ENCODE peak calls at places on chromosomes 13 and 19, in ten cellular contexts. One of them, this sample, is unnamed.

GRCh38 chr19:47609885-47610545 is 1.1 kb downstream of the BICRA start:
- DNase-seq in Caco-2: peak
- DNase-seq in kidney epithelial cell: no peak
- DNase-seq in endodermal cell: peak
- DNase-seq in C1 segment of cervical spinal cord: peak
- DNase-seq in activated T-cell treated with anti-CD3 and anti-CD28 coated beads, Interleukin-2, amount 50 U/mL, for 72 hours: peak
- DNase-seq in activated CD4-positive, alpha-beta T cell treated with anti-CD3 and anti-CD28 coated beads for 48 hours: peak
- DNase-seq in CD4-positive, alpha-beta T cell: peak
- DNase-seq in ovary: peak
- DNase-seq in frontal cortex: peak
- DNase-seq in this sample: no peak

GRCh38 chr19:32397736-32398135 is 7.8 kb upstream of the DPY19L3 start:
- DNase-seq in frontal cortex: no peak
- DNase-seq in Caco-2: peak
- DNase-seq in activated T-cell treated with anti-CD3 and anti-CD28 coated beads, Interleukin-2, amount 50 U/mL, for 72 hours: no peak
- DNase-seq in activated CD4-positive, alpha-beta T cell treated with anti-CD3 and anti-CD28 coated beads for 48 hours: no peak
- DNase-seq in endodermal cell: no peak
- DNase-seq in C1 segment of cervical spinal cord: no peak
- DNase-seq in ovary: no peak
- DNase-seq in kidney epithelial cell: peak
- DNase-seq in CD4-positive, alpha-beta T cell: no peak
- DNase-seq in this sample: no peak

GRCh38 chr19:4066176-4066606 is 508 bp downstream of the ZBTB7A start:
- DNase-seq in CD4-positive, alpha-beta T cell: peak
- DNase-seq in Caco-2: peak
- DNase-seq in kidney epithelial cell: no peak
- DNase-seq in C1 segment of cervical spinal cord: peak
- DNase-seq in endodermal cell: no peak
- DNase-seq in ovary: peak
- DNase-seq in activated CD4-positive, alpha-beta T cell treated with anti-CD3 and anti-CD28 coated beads for 48 hours: peak
- DNase-seq in frontal cortex: no peak
- DNase-seq in activated T-cell treated with anti-CD3 and anti-CD28 coated beads, Interleukin-2, amount 50 U/mL, for 72 hours: peak
- DNase-seq in this sample: no peak

GRCh38 chr19:3057275-3057714 is 5.0 kb downstream of the TLE5 start:
- DNase-seq in frontal cortex: peak
- DNase-seq in CD4-positive, alpha-beta T cell: no peak
- DNase-seq in ovary: peak
- DNase-seq in endodermal cell: peak
- DNase-seq in activated T-cell treated with anti-CD3 and anti-CD28 coated beads, Interleukin-2, amount 50 U/mL, for 72 hours: no peak
- DNase-seq in activated CD4-positive, alpha-beta T cell treated with anti-CD3 and anti-CD28 coated beads for 48 hours: no peak
- DNase-seq in kidney epithelial cell: no peak
- DNase-seq in Caco-2: no peak
- DNase-seq in C1 segment of cervical spinal cord: peak
- DNase-seq in this sample: no peak

GRCh38 chr19:8397746-8398721 is 7.9 kb downstream of the RAB11B start:
- DNase-seq in frontal cortex: no peak
- DNase-seq in CD4-positive, alpha-beta T cell: no peak
- DNase-seq in activated CD4-positive, alpha-beta T cell treated with anti-CD3 and anti-CD28 coated beads for 48 hours: no peak
- DNase-seq in ovary: no peak
- DNase-seq in kidney epithelial cell: peak
- DNase-seq in activated T-cell treated with anti-CD3 and anti-CD28 coated beads, Interleukin-2, amount 50 U/mL, for 72 hours: no peak
- DNase-seq in Caco-2: no peak
- DNase-seq in C1 segment of cervical spinal cord: peak
- DNase-seq in endodermal cell: no peak
- DNase-seq in this sample: no peak

GRCh38 chr13:78589206-78589605 is 14.1 kb downstream of the POU4F1 start:
- DNase-seq in Caco-2: peak
- DNase-seq in C1 segment of cervical spinal cord: no peak
- DNase-seq in kidney epithelial cell: no peak
- DNase-seq in CD4-positive, alpha-beta T cell: no peak
- DNase-seq in frontal cortex: no peak
- DNase-seq in activated CD4-positive, alpha-beta T cell treated with anti-CD3 and anti-CD28 coated beads for 48 hours: no peak
- DNase-seq in ovary: no peak
- DNase-seq in activated T-cell treated with anti-CD3 and anti-CD28 coated beads, Interleukin-2, amount 50 U/mL, for 72 hours: no peak
- DNase-seq in endodermal cell: peak
- DNase-seq in this sample: no peak

GRCh38 chr13:24328145-24328544 is 18.8 kb downstream of the C1QTNF9 start:
- DNase-seq in frontal cortex: no peak
- DNase-seq in Caco-2: no peak
- DNase-seq in activated CD4-positive, alpha-beta T cell treated with anti-CD3 and anti-CD28 coated beads for 48 hours: peak
- DNase-seq in C1 segment of cervical spinal cord: no peak
- DNase-seq in CD4-positive, alpha-beta T cell: no peak
- DNase-seq in activated T-cell treated with anti-CD3 and anti-CD28 coated beads, Interleukin-2, amount 50 U/mL, for 72 hours: no peak
- DNase-seq in ovary: no peak
- DNase-seq in endodermal cell: no peak
- DNase-seq in kidney epithelial cell: no peak
- DNase-seq in this sample: no peak

GRCh38 chr13:49124693-49125304 is 95.3 kb upstream of the MLNR start:
- DNase-seq in C1 segment of cervical spinal cord: no peak
- DNase-seq in endodermal cell: no peak
- DNase-seq in kidney epithelial cell: no peak
- DNase-seq in frontal cortex: no peak
- DNase-seq in CD4-positive, alpha-beta T cell: no peak
- DNase-seq in activated CD4-positive, alpha-beta T cell treated with anti-CD3 and anti-CD28 coated beads for 48 hours: no peak
- DNase-seq in activated T-cell treated with anti-CD3 and anti-CD28 coated beads, Interleukin-2, amount 50 U/mL, for 72 hours: no peak
- DNase-seq in Caco-2: no peak
- DNase-seq in ovary: no peak
- DNase-seq in this sample: no peak

GRCh38 chr13:107211073-107211472 is 643.1 kb upstream of the ARGLU1 start:
- DNase-seq in kidney epithelial cell: peak
- DNase-seq in activated T-cell treated with anti-CD3 and anti-CD28 coated beads, Interleukin-2, amount 50 U/mL, for 72 hours: peak
- DNase-seq in endodermal cell: peak
- DNase-seq in frontal cortex: peak
- DNase-seq in CD4-positive, alpha-beta T cell: peak
- DNase-seq in activated CD4-positive, alpha-beta T cell treated with anti-CD3 and anti-CD28 coated beads for 48 hours: peak
- DNase-seq in C1 segment of cervical spinal cord: peak
- DNase-seq in Caco-2: peak
- DNase-seq in ovary: peak
- DNase-seq in this sample: peak

GRCh38 chr13:23703241-23703640 is 133.0 kb downstream of the TNFRSF19 start:
- DNase-seq in Caco-2: no peak
- DNase-seq in frontal cortex: no peak
- DNase-seq in activated CD4-positive, alpha-beta T cell treated with anti-CD3 and anti-CD28 coated beads for 48 hours: no peak
- DNase-seq in kidney epithelial cell: no peak
- DNase-seq in activated T-cell treated with anti-CD3 and anti-CD28 coated beads, Interleukin-2, amount 50 U/mL, for 72 hours: no peak
- DNase-seq in CD4-positive, alpha-beta T cell: no peak
- DNase-seq in ovary: no peak
- DNase-seq in C1 segment of cervical spinal cord: no peak
- DNase-seq in endodermal cell: no peak
- DNase-seq in this sample: no peak

GRCh38 chr19:46133101-46133627 is 8.7 kb upstream of the IGFL3 start:
- DNase-seq in CD4-positive, alpha-beta T cell: no peak
- DNase-seq in frontal cortex: no peak
- DNase-seq in activated CD4-positive, alpha-beta T cell treated with anti-CD3 and anti-CD28 coated beads for 48 hours: no peak
- DNase-seq in activated T-cell treated with anti-CD3 and anti-CD28 coated beads, Interleukin-2, amount 50 U/mL, for 72 hours: no peak
- DNase-seq in endodermal cell: peak
- DNase-seq in C1 segment of cervical spinal cord: peak
- DNase-seq in Caco-2: peak
- DNase-seq in kidney epithelial cell: peak
- DNase-seq in ovary: peak
- DNase-seq in this sample: no peak

GRCh38 chr13:26967119-26968038 is 204.2 kb downstream of the USP12 start:
- DNase-seq in kidney epithelial cell: no peak
- DNase-seq in activated CD4-positive, alpha-beta T cell treated with anti-CD3 and anti-CD28 coated beads for 48 hours: no peak
- DNase-seq in ovary: peak
- DNase-seq in activated T-cell treated with anti-CD3 and anti-CD28 coated beads, Interleukin-2, amount 50 U/mL, for 72 hours: no peak
- DNase-seq in frontal cortex: no peak
- DNase-seq in Caco-2: no peak
- DNase-seq in CD4-positive, alpha-beta T cell: no peak
- DNase-seq in C1 segment of cervical spinal cord: no peak
- DNase-seq in endodermal cell: no peak
- DNase-seq in this sample: no peak

GRCh38 chr19:47122359-47123335 is 8.0 kb upstream of the SAE1 start:
- DNase-seq in C1 segment of cervical spinal cord: no peak
- DNase-seq in CD4-positive, alpha-beta T cell: no peak
- DNase-seq in ovary: no peak
- DNase-seq in activated T-cell treated with anti-CD3 and anti-CD28 coated beads, Interleukin-2, amount 50 U/mL, for 72 hours: no peak
- DNase-seq in Caco-2: peak
- DNase-seq in activated CD4-positive, alpha-beta T cell treated with anti-CD3 and anti-CD28 coated beads for 48 hours: no peak
- DNase-seq in endodermal cell: no peak
- DNase-seq in frontal cortex: no peak
- DNase-seq in kidney epithelial cell: no peak
- DNase-seq in this sample: no peak

GRCh38 chr13:95343944-95344343 is 42.7 kb upstream of the ABCC4 start:
- DNase-seq in kidney epithelial cell: no peak
- DNase-seq in ovary: no peak
- DNase-seq in activated T-cell treated with anti-CD3 and anti-CD28 coated beads, Interleukin-2, amount 50 U/mL, for 72 hours: no peak
- DNase-seq in endodermal cell: no peak
- DNase-seq in Caco-2: no peak
- DNase-seq in C1 segment of cervical spinal cord: no peak
- DNase-seq in frontal cortex: no peak
- DNase-seq in CD4-positive, alpha-beta T cell: no peak
- DNase-seq in activated CD4-positive, alpha-beta T cell treated with anti-CD3 and anti-CD28 coated beads for 48 hours: no peak
- DNase-seq in this sample: no peak

GRCh38 chr13:80469841-80470378 is 129.0 kb upstream of the SPRY2 start:
- DNase-seq in C1 segment of cervical spinal cord: no peak
- DNase-seq in ovary: no peak
- DNase-seq in CD4-positive, alpha-beta T cell: no peak
- DNase-seq in Caco-2: no peak
- DNase-seq in endodermal cell: no peak
- DNase-seq in frontal cortex: peak
- DNase-seq in activated CD4-positive, alpha-beta T cell treated with anti-CD3 and anti-CD28 coated beads for 48 hours: no peak
- DNase-seq in activated T-cell treated with anti-CD3 and anti-CD28 coated beads, Interleukin-2, amount 50 U/mL, for 72 hours: no peak
- DNase-seq in kidney epithelial cell: peak
- DNase-seq in this sample: no peak

GRCh38 chr13:87333599-87333998 is 337.6 kb upstream of the SLITRK5 start:
- DNase-seq in endodermal cell: no peak
- DNase-seq in kidney epithelial cell: no peak
- DNase-seq in ovary: no peak
- DNase-seq in C1 segment of cervical spinal cord: no peak
- DNase-seq in frontal cortex: no peak
- DNase-seq in CD4-positive, alpha-beta T cell: no peak
- DNase-seq in activated T-cell treated with anti-CD3 and anti-CD28 coated beads, Interleukin-2, amount 50 U/mL, for 72 hours: no peak
- DNase-seq in Caco-2: no peak
- DNase-seq in activated CD4-positive, alpha-beta T cell treated with anti-CD3 and anti-CD28 coated beads for 48 hours: no peak
- DNase-seq in this sample: no peak

GRCh38 chr19:11479470-11480080 is 1.3 kb downstream of the ELAVL3 start:
- DNase-seq in ovary: peak
- DNase-seq in activated T-cell treated with anti-CD3 and anti-CD28 coated beads, Interleukin-2, amount 50 U/mL, for 72 hours: peak
- DNase-seq in CD4-positive, alpha-beta T cell: no peak
- DNase-seq in C1 segment of cervical spinal cord: peak
- DNase-seq in kidney epithelial cell: no peak
- DNase-seq in activated CD4-positive, alpha-beta T cell treated with anti-CD3 and anti-CD28 coated beads for 48 hours: peak
- DNase-seq in Caco-2: peak
- DNase-seq in endodermal cell: peak
- DNase-seq in frontal cortex: peak
- DNase-seq in this sample: peak

GRCh38 chr19:35716985-35717664 is 678 bp upstream of the KMT2B start:
- DNase-seq in Caco-2: peak
- DNase-seq in frontal cortex: peak
- DNase-seq in kidney epithelial cell: peak
- DNase-seq in activated CD4-positive, alpha-beta T cell treated with anti-CD3 and anti-CD28 coated beads for 48 hours: peak
- DNase-seq in CD4-positive, alpha-beta T cell: peak
- DNase-seq in ovary: peak
- DNase-seq in C1 segment of cervical spinal cord: peak
- DNase-seq in endodermal cell: peak
- DNase-seq in activated T-cell treated with anti-CD3 and anti-CD28 coated beads, Interleukin-2, amount 50 U/mL, for 72 hours: peak
- DNase-seq in this sample: no peak

GRCh38 chr13:36712785-36713184 is 39.0 kb downstream of the SERTM1 start:
- DNase-seq in endodermal cell: no peak
- DNase-seq in C1 segment of cervical spinal cord: no peak
- DNase-seq in activated CD4-positive, alpha-beta T cell treated with anti-CD3 and anti-CD28 coated beads for 48 hours: no peak
- DNase-seq in ovary: no peak
- DNase-seq in frontal cortex: no peak
- DNase-seq in activated T-cell treated with anti-CD3 and anti-CD28 coated beads, Interleukin-2, amount 50 U/mL, for 72 hours: no peak
- DNase-seq in Caco-2: no peak
- DNase-seq in kidney epithelial cell: peak
- DNase-seq in CD4-positive, alpha-beta T cell: no peak
- DNase-seq in this sample: no peak

GRCh38 chr13:59834801-59835200 is 328.9 kb downstream of the DIAPH3 start:
- DNase-seq in endodermal cell: no peak
- DNase-seq in kidney epithelial cell: no peak
- DNase-seq in activated CD4-positive, alpha-beta T cell treated with anti-CD3 and anti-CD28 coated beads for 48 hours: no peak
- DNase-seq in ovary: no peak
- DNase-seq in CD4-positive, alpha-beta T cell: no peak
- DNase-seq in C1 segment of cervical spinal cord: no peak
- DNase-seq in activated T-cell treated with anti-CD3 and anti-CD28 coated beads, Interleukin-2, amount 50 U/mL, for 72 hours: no peak
- DNase-seq in Caco-2: no peak
- DNase-seq in frontal cortex: no peak
- DNase-seq in this sample: no peak

GRCh38 chr13:48161530-48162179 is 66.8 kb upstream of the MED4 start:
- DNase-seq in activated T-cell treated with anti-CD3 and anti-CD28 coated beads, Interleukin-2, amount 50 U/mL, for 72 hours: no peak
- DNase-seq in endodermal cell: no peak
- DNase-seq in Caco-2: no peak
- DNase-seq in kidney epithelial cell: no peak
- DNase-seq in ovary: no peak
- DNase-seq in frontal cortex: no peak
- DNase-seq in C1 segment of cervical spinal cord: peak
- DNase-seq in activated CD4-positive, alpha-beta T cell treated with anti-CD3 and anti-CD28 coated beads for 48 hours: no peak
- DNase-seq in CD4-positive, alpha-beta T cell: no peak
- DNase-seq in this sample: no peak

GRCh38 chr13:81223784-81224501 is 883.0 kb upstream of the SPRY2 start:
- DNase-seq in activated CD4-positive, alpha-beta T cell treated with anti-CD3 and anti-CD28 coated beads for 48 hours: no peak
- DNase-seq in endodermal cell: no peak
- DNase-seq in C1 segment of cervical spinal cord: no peak
- DNase-seq in ovary: no peak
- DNase-seq in kidney epithelial cell: no peak
- DNase-seq in CD4-positive, alpha-beta T cell: no peak
- DNase-seq in activated T-cell treated with anti-CD3 and anti-CD28 coated beads, Interleukin-2, amount 50 U/mL, for 72 hours: no peak
- DNase-seq in Caco-2: peak
- DNase-seq in frontal cortex: no peak
- DNase-seq in this sample: no peak

GRCh38 chr19:14073925-14074838 is 1.6 kb downstream of the MISP3 start:
- DNase-seq in Caco-2: peak
- DNase-seq in ovary: no peak
- DNase-seq in activated CD4-positive, alpha-beta T cell treated with anti-CD3 and anti-CD28 coated beads for 48 hours: peak
- DNase-seq in activated T-cell treated with anti-CD3 and anti-CD28 coated beads, Interleukin-2, amount 50 U/mL, for 72 hours: peak
- DNase-seq in C1 segment of cervical spinal cord: peak
- DNase-seq in endodermal cell: no peak
- DNase-seq in frontal cortex: no peak
- DNase-seq in CD4-positive, alpha-beta T cell: no peak
- DNase-seq in kidney epithelial cell: no peak
- DNase-seq in this sample: no peak

GRCh38 chr13:84972907-84973306 is 826.3 kb downstream of the SLITRK6 start:
- DNase-seq in CD4-positive, alpha-beta T cell: no peak
- DNase-seq in ovary: no peak
- DNase-seq in kidney epithelial cell: no peak
- DNase-seq in activated T-cell treated with anti-CD3 and anti-CD28 coated beads, Interleukin-2, amount 50 U/mL, for 72 hours: no peak
- DNase-seq in activated CD4-positive, alpha-beta T cell treated with anti-CD3 and anti-CD28 coated beads for 48 hours: no peak
- DNase-seq in frontal cortex: no peak
- DNase-seq in endodermal cell: no peak
- DNase-seq in Caco-2: no peak
- DNase-seq in C1 segment of cervical spinal cord: no peak
- DNase-seq in this sample: no peak

GRCh38 chr13:87677334-87678234 is 6.4 kb downstream of the SLITRK5 start:
- DNase-seq in frontal cortex: no peak
- DNase-seq in activated CD4-positive, alpha-beta T cell treated with anti-CD3 and anti-CD28 coated beads for 48 hours: no peak
- DNase-seq in endodermal cell: peak
- DNase-seq in activated T-cell treated with anti-CD3 and anti-CD28 coated beads, Interleukin-2, amount 50 U/mL, for 72 hours: no peak
- DNase-seq in CD4-positive, alpha-beta T cell: no peak
- DNase-seq in ovary: no peak
- DNase-seq in kidney epithelial cell: no peak
- DNase-seq in Caco-2: no peak
- DNase-seq in C1 segment of cervical spinal cord: no peak
- DNase-seq in this sample: peak

GRCh38 chr13:112175162-112176075 is 108.5 kb downstream of the SOX1 start:
- DNase-seq in CD4-positive, alpha-beta T cell: no peak
- DNase-seq in Caco-2: no peak
- DNase-seq in ovary: no peak
- DNase-seq in endodermal cell: peak
- DNase-seq in frontal cortex: no peak
- DNase-seq in activated T-cell treated with anti-CD3 and anti-CD28 coated beads, Interleukin-2, amount 50 U/mL, for 72 hours: no peak
- DNase-seq in activated CD4-positive, alpha-beta T cell treated with anti-CD3 and anti-CD28 coated beads for 48 hours: no peak
- DNase-seq in C1 segment of cervical spinal cord: no peak
- DNase-seq in kidney epithelial cell: no peak
- DNase-seq in this sample: no peak

GRCh38 chr19:22545751-22546150 is 88.4 kb upstream of the ZNF492 start:
- DNase-seq in activated T-cell treated with anti-CD3 and anti-CD28 coated beads, Interleukin-2, amount 50 U/mL, for 72 hours: peak
- DNase-seq in kidney epithelial cell: no peak
- DNase-seq in activated CD4-positive, alpha-beta T cell treated with anti-CD3 and anti-CD28 coated beads for 48 hours: peak
- DNase-seq in C1 segment of cervical spinal cord: no peak
- DNase-seq in ovary: peak
- DNase-seq in CD4-positive, alpha-beta T cell: no peak
- DNase-seq in endodermal cell: peak
- DNase-seq in Caco-2: peak
- DNase-seq in frontal cortex: peak
- DNase-seq in this sample: peak

GRCh38 chr19:15144046-15144646 is 36.9 kb downstream of the SYDE1 start:
- DNase-seq in activated T-cell treated with anti-CD3 and anti-CD28 coated beads, Interleukin-2, amount 50 U/mL, for 72 hours: no peak
- DNase-seq in kidney epithelial cell: no peak
- DNase-seq in CD4-positive, alpha-beta T cell: no peak
- DNase-seq in C1 segment of cervical spinal cord: no peak
- DNase-seq in ovary: no peak
- DNase-seq in Caco-2: no peak
- DNase-seq in frontal cortex: no peak
- DNase-seq in activated CD4-positive, alpha-beta T cell treated with anti-CD3 and anti-CD28 coated beads for 48 hours: no peak
- DNase-seq in endodermal cell: peak
- DNase-seq in this sample: no peak